ENCODE peak calls at places on chromosome 9, in ten cellular contexts. V, P, D, O, E, U, Z, J, Q and W are unnamed samples.
A peak's percentile ranks its signal among the peaks of the same experiment; 100 is the strongest.

GRCh38 chr9:2622361-2623045 is 916 bp downstream of the VLDLR start:
- DNase-seq in Q (no peak), D (no peak), U (no peak), Z (peak; percentile 6), J (no peak), P (no peak), E (peak; percentile 27), V (peak; percentile 75), O (peak; percentile 70), W (peak; percentile 52)

GRCh38 chr9:114629563-114630090 is 18.5 kb downstream of the TMEM268 start:
- DNase-seq in D (no peak), Q (no peak), U (no peak), V (no peak), E (no peak), Z (no peak), O (no peak), P (no peak), J (no peak), W (no peak)

GRCh38 chr9:76859860-76860259 is 46.1 kb downstream of the PRUNE2 start:
- DNase-seq in Q (no peak), P (no peak), V (no peak), U (no peak), E (no peak), O (no peak), Z (no peak), D (no peak), J (no peak), W (no peak)

GRCh38 chr9:91664669-91665068 is 241.0 kb upstream of the NFIL3 start:
- DNase-seq in E (no peak), J (no peak), O (no peak), Q (no peak), U (no peak), Z (no peak), V (no peak), D (no peak), P (no peak), W (no peak)

GRCh38 chr9:121354141-121354540 is 15.9 kb downstream of the STOM start:
- DNase-seq in Q (no peak), P (no peak), O (no peak), E (no peak), V (no peak), Z (no peak), J (no peak), D (no peak), U (no peak), W (no peak)

GRCh38 chr9:34568133-34568532 is 21.4 kb downstream of the CNTFR start:
- DNase-seq in U (no peak), Z (no peak), D (no peak), V (no peak), O (no peak), Q (no peak), E (no peak), P (no peak), J (no peak), W (no peak)

GRCh38 chr9:128845186-128845931 is 15.8 kb upstream of the SPOUT1 start:
- DNase-seq in O (peak; percentile 7), U (no peak), P (no peak), Q (no peak), J (no peak), Z (no peak), E (no peak), V (peak; percentile 76), D (no peak), W (peak; percentile 58)

GRCh38 chr9:36492849-36493248 is 79.8 kb upstream of the MELK start:
- DNase-seq in V (no peak), Z (no peak), J (no peak), E (peak; percentile 38), O (no peak), Q (no peak), P (no peak), U (no peak), D (no peak), W (no peak)

GRCh38 chr9:4829956-4830355 is 37.2 kb downstream of the RCL1 start:
- DNase-seq in Q (no peak), Z (peak; percentile 60), P (no peak), E (peak; percentile 48), J (no peak), O (peak; percentile 31), V (no peak), U (no peak), D (no peak), W (no peak)

GRCh38 chr9:16459421-16460148 is 410.9 kb downstream of the BNC2 start:
- DNase-seq in P (no peak), O (no peak), Z (no peak), D (no peak), E (peak; percentile 22), J (no peak), Q (no peak), U (no peak), V (no peak), W (no peak)

GRCh38 chr9:96513622-96514021 is 63.7 kb downstream of the HABP4 start:
- DNase-seq in V (no peak), D (no peak), P (no peak), O (peak; percentile 48), U (no peak), J (no peak), E (peak; percentile 93), Q (no peak), Z (no peak), W (no peak)

GRCh38 chr9:92770005-92770995 is 5.7 kb upstream of the BICD2 start:
- DNase-seq in E (no peak), O (no peak), D (peak; percentile 56), U (no peak), J (no peak), Z (no peak), V (peak; percentile 79), P (no peak), Q (no peak), W (peak; percentile 61)

GRCh38 chr9:99819123-99819483 is 2.6 kb upstream of the NR4A3 start:
- DNase-seq in U (peak; percentile 67), Z (no peak), O (no peak), V (no peak), D (no peak), E (no peak), Q (no peak), P (no peak), J (no peak), W (no peak)

GRCh38 chr9:18421391-18421790 is 52.6 kb upstream of the ADAMTSL1 start:
- DNase-seq in Z (no peak), D (no peak), V (peak; percentile 55), Q (no peak), P (no peak), U (no peak), O (no peak), J (no peak), E (no peak), W (peak; percentile 8)

GRCh38 chr9:73023025-73023541 is 70.2 kb upstream of the ALDH1A1 start:
- DNase-seq in U (peak; percentile 51), J (no peak), E (peak; percentile 62), Q (peak; percentile 52), P (peak; percentile 25), D (peak; percentile 39), O (peak; percentile 82), Z (peak; percentile 53), V (peak; percentile 78), W (peak; percentile 84)

GRCh38 chr9:81522721-81523551 is 166.4 kb downstream of the TLE1 start:
- DNase-seq in P (no peak), D (peak; percentile 39), Z (peak; percentile 49), J (no peak), V (peak; percentile 64), E (peak; percentile 57), U (peak; percentile 61), O (peak; percentile 75), Q (no peak), W (peak; percentile 78)

GRCh38 chr9:35908484-35909125 is 685 bp upstream of the SPAAR start:
- DNase-seq in V (no peak), Z (no peak), E (no peak), O (no peak), Q (no peak), D (no peak), J (no peak), U (no peak), P (no peak), W (no peak)